ENCODE peak calls at places on chromosomes 3 and 15, in four cellular contexts. L, C, V and T are unnamed samples.

GRCh38 chr3:146777941-146778340 is 172.8 kb upstream of the PLSCR5 start:
- DNase-seq in L (no peak), C (no peak), V (no peak), T (no peak)

GRCh38 chr3:143135150-143135549 is 15.6 kb downstream of the CHST2 start:
- DNase-seq in L (no peak), C (no peak), V (no peak), T (peak)

GRCh38 chr3:193710286-193711164 is 117.5 kb downstream of the OPA1 start:
- DNase-seq in L (no peak), C (no peak), V (no peak), T (no peak)

GRCh38 chr15:65115542-65115941 is 542 bp upstream of the UBAP1L start:
- DNase-seq in L (no peak), C (no peak), V (no peak), T (no peak)

GRCh38 chr15:59965741-59966140 is 38.4 kb upstream of the FOXB1 start:
- DNase-seq in L (no peak), C (no peak), V (no peak), T (no peak)

GRCh38 chr15:22911306-22911705 is 68.9 kb downstream of the CYFIP1 start:
- DNase-seq in L (no peak), C (no peak), V (no peak), T (no peak)

GRCh38 chr3:146086211-146086610 is 74.8 kb downstream of the PLOD2 start:
- DNase-seq in L (no peak), C (no peak), V (no peak), T (no peak)

GRCh38 chr15:26294062-26294689 is 431.0 kb upstream of the ATP10A start:
- DNase-seq in L (no peak), C (no peak), V (no peak), T (no peak)

GRCh38 chr3:30467596-30468238 is 138.7 kb upstream of the TGFBR2 start:
- DNase-seq in L (no peak), C (no peak), V (no peak), T (no peak)

GRCh38 chr3:12170207-12170606 is 11.5 kb upstream of the TIMP4 start:
- DNase-seq in L (no peak), C (no peak), V (no peak), T (peak)

GRCh38 chr3:63955036-63955650 is 43.0 kb upstream of the SCAANT1 start:
- DNase-seq in L (no peak), C (no peak), V (no peak), T (no peak)

GRCh38 chr3:27423463-27423862 is 54.3 kb upstream of the NEK10 start:
- DNase-seq in L (no peak), C (no peak), V (no peak), T (no peak)

GRCh38 chr3:46574881-46575576 is 8.9 kb upstream of the LRRC2 start:
- DNase-seq in L (no peak), C (no peak), V (no peak), T (no peak)

GRCh38 chr15:62559049-62559733 is 394.1 kb upstream of the C2CD4B start:
- DNase-seq in L (no peak), C (no peak), V (no peak), T (peak)

GRCh38 chr3:71127463-71128243 is 455.9 kb downstream of the FOXP1 start:
- DNase-seq in L (peak), C (peak), V (no peak), T (peak)